ENCODE peak calls at places on chromosomes 11 and 22, in seven cellular contexts. One of them, this sample, is unnamed.

GRCh38 chr11:110430267-110431211 is 791 bp downstream of the FDX1 start:
- DNase-seq in WERI-Rb-1: no peak
- DNase-seq in A549: no peak
- DNase-seq in omental fat pad: no peak
- DNase-seq in left lung: peak; percentile 45
- DNase-seq in nephron progenitor cell: no peak
- DNase-seq in mucosa of descending colon: peak; percentile 69
- DNase-seq in this sample: peak; percentile 20

GRCh38 chr22:25368271-25368670 is 148.8 kb downstream of the CRYBB2 start:
- DNase-seq in WERI-Rb-1: no peak
- DNase-seq in A549: peak; percentile 11
- DNase-seq in omental fat pad: no peak
- DNase-seq in left lung: no peak
- DNase-seq in nephron progenitor cell: no peak
- DNase-seq in mucosa of descending colon: peak; percentile 75
- DNase-seq in this sample: no peak

GRCh38 chr22:22235564-22235963 is 9.0 kb upstream of the VPREB1 start:
- DNase-seq in WERI-Rb-1: no peak
- DNase-seq in A549: peak; percentile 27
- DNase-seq in omental fat pad: no peak
- DNase-seq in left lung: no peak
- DNase-seq in nephron progenitor cell: peak; percentile 46
- DNase-seq in mucosa of descending colon: no peak
- DNase-seq in this sample: peak; percentile 75

GRCh38 chr11:90594658-90595057 is 371.8 kb upstream of the CHORDC1 start:
- DNase-seq in WERI-Rb-1: no peak
- DNase-seq in A549: peak; percentile 6
- DNase-seq in omental fat pad: no peak
- DNase-seq in left lung: no peak
- DNase-seq in nephron progenitor cell: no peak
- DNase-seq in mucosa of descending colon: no peak
- DNase-seq in this sample: no peak

GRCh38 chr11:119368121-119369034 is 13.1 kb downstream of the USP2 start:
- DNase-seq in WERI-Rb-1: peak; percentile 83
- DNase-seq in A549: peak; percentile 30
- DNase-seq in omental fat pad: no peak
- DNase-seq in left lung: peak; percentile 57
- DNase-seq in nephron progenitor cell: no peak
- DNase-seq in mucosa of descending colon: peak; percentile 92
- DNase-seq in this sample: no peak

GRCh38 chr11:40445391-40445790 is 1014.1 kb downstream of the LRRC4C start:
- DNase-seq in WERI-Rb-1: no peak
- DNase-seq in A549: peak; percentile 6
- DNase-seq in omental fat pad: no peak
- DNase-seq in left lung: no peak
- DNase-seq in nephron progenitor cell: no peak
- DNase-seq in mucosa of descending colon: no peak
- DNase-seq in this sample: no peak

GRCh38 chr22:44424867-44425351 is 73.1 kb downstream of the RTL6 start:
- DNase-seq in WERI-Rb-1: no peak
- DNase-seq in A549: no peak
- DNase-seq in omental fat pad: no peak
- DNase-seq in left lung: peak; percentile 25
- DNase-seq in nephron progenitor cell: no peak
- DNase-seq in mucosa of descending colon: no peak
- DNase-seq in this sample: no peak

GRCh38 chr11:59271811-59272327 is 59.1 kb upstream of the MPEG1 start:
- DNase-seq in WERI-Rb-1: no peak
- DNase-seq in A549: no peak
- DNase-seq in omental fat pad: no peak
- DNase-seq in left lung: no peak
- DNase-seq in nephron progenitor cell: no peak
- DNase-seq in mucosa of descending colon: no peak
- DNase-seq in this sample: no peak

GRCh38 chr22:28898233-28898629 is 14.9 kb downstream of the ZNRF3 start:
- DNase-seq in WERI-Rb-1: no peak
- DNase-seq in A549: no peak
- DNase-seq in omental fat pad: no peak
- DNase-seq in left lung: no peak
- DNase-seq in nephron progenitor cell: no peak
- DNase-seq in mucosa of descending colon: no peak
- DNase-seq in this sample: no peak

GRCh38 chr22:46547883-46548244 is 10.4 kb upstream of the CELSR1 start:
- DNase-seq in WERI-Rb-1: no peak
- DNase-seq in A549: no peak
- DNase-seq in omental fat pad: no peak
- DNase-seq in left lung: peak; percentile 88
- DNase-seq in nephron progenitor cell: no peak
- DNase-seq in mucosa of descending colon: no peak
- DNase-seq in this sample: no peak

GRCh38 chr11:83649468-83649915 is 363.3 kb upstream of the CCDC90B start:
- DNase-seq in WERI-Rb-1: no peak
- DNase-seq in A549: no peak
- DNase-seq in omental fat pad: no peak
- DNase-seq in left lung: no peak
- DNase-seq in nephron progenitor cell: no peak
- DNase-seq in mucosa of descending colon: no peak
- DNase-seq in this sample: no peak

GRCh38 chr11:66313321-66314185 is 3.3 kb downstream of the CD248 start:
- DNase-seq in WERI-Rb-1: peak; percentile 53
- DNase-seq in A549: no peak
- DNase-seq in omental fat pad: no peak
- DNase-seq in left lung: no peak
- DNase-seq in nephron progenitor cell: peak; percentile 79
- DNase-seq in mucosa of descending colon: no peak
- DNase-seq in this sample: no peak

GRCh38 chr11:8247312-8247711 is 16.4 kb downstream of the LMO1 start:
- DNase-seq in WERI-Rb-1: no peak
- DNase-seq in A549: no peak
- DNase-seq in omental fat pad: no peak
- DNase-seq in left lung: no peak
- DNase-seq in nephron progenitor cell: no peak
- DNase-seq in mucosa of descending colon: no peak
- DNase-seq in this sample: no peak

GRCh38 chr11:9758676-9759518 is 95.0 kb downstream of the SWAP70 start:
- DNase-seq in WERI-Rb-1: peak; percentile 88
- DNase-seq in A549: peak; percentile 77
- DNase-seq in omental fat pad: no peak
- DNase-seq in left lung: peak; percentile 80
- DNase-seq in nephron progenitor cell: peak; percentile 64
- DNase-seq in mucosa of descending colon: peak; percentile 86
- DNase-seq in this sample: peak; percentile 71

GRCh38 chr11:107848345-107848744 is 10.2 kb downstream of the SLC35F2 start:
- DNase-seq in WERI-Rb-1: no peak
- DNase-seq in A549: no peak
- DNase-seq in omental fat pad: no peak
- DNase-seq in left lung: no peak
- DNase-seq in nephron progenitor cell: no peak
- DNase-seq in mucosa of descending colon: no peak
- DNase-seq in this sample: no peak

GRCh38 chr11:2934611-2935239 is 5.5 kb upstream of the PHLDA2 start:
- DNase-seq in WERI-Rb-1: no peak
- DNase-seq in A549: no peak
- DNase-seq in omental fat pad: no peak
- DNase-seq in left lung: no peak
- DNase-seq in nephron progenitor cell: no peak
- DNase-seq in mucosa of descending colon: peak; percentile 34
- DNase-seq in this sample: no peak

GRCh38 chr11:117852309-117852708 is 24.1 kb downstream of the FXYD6 start:
- DNase-seq in WERI-Rb-1: no peak
- DNase-seq in A549: no peak
- DNase-seq in omental fat pad: no peak
- DNase-seq in left lung: no peak
- DNase-seq in nephron progenitor cell: no peak
- DNase-seq in mucosa of descending colon: no peak
- DNase-seq in this sample: no peak

GRCh38 chr11:73001615-73002014 is 140.5 kb downstream of the FCHSD2 start:
- DNase-seq in WERI-Rb-1: no peak
- DNase-seq in A549: peak; percentile 58
- DNase-seq in omental fat pad: no peak
- DNase-seq in left lung: no peak
- DNase-seq in nephron progenitor cell: no peak
- DNase-seq in mucosa of descending colon: no peak
- DNase-seq in this sample: no peak

GRCh38 chr22:40383905-40384304 is 13.5 kb downstream of the SGSM3 start:
- DNase-seq in WERI-Rb-1: no peak
- DNase-seq in A549: no peak
- DNase-seq in omental fat pad: no peak
- DNase-seq in left lung: no peak
- DNase-seq in nephron progenitor cell: no peak
- DNase-seq in mucosa of descending colon: no peak
- DNase-seq in this sample: no peak

GRCh38 chr11:70331901-70332300 is 61.4 kb downstream of the PPFIA1 start:
- DNase-seq in WERI-Rb-1: no peak
- DNase-seq in A549: no peak
- DNase-seq in omental fat pad: no peak
- DNase-seq in left lung: no peak
- DNase-seq in nephron progenitor cell: no peak
- DNase-seq in mucosa of descending colon: no peak
- DNase-seq in this sample: no peak

GRCh38 chr22:25909988-25910387 is 168.0 kb downstream of the MYO18B start:
- DNase-seq in WERI-Rb-1: no peak
- DNase-seq in A549: no peak
- DNase-seq in omental fat pad: no peak
- DNase-seq in left lung: no peak
- DNase-seq in nephron progenitor cell: no peak
- DNase-seq in mucosa of descending colon: no peak
- DNase-seq in this sample: no peak

GRCh38 chr11:13169709-13170108 is 107.9 kb upstream of the BMAL1 start:
- DNase-seq in WERI-Rb-1: no peak
- DNase-seq in A549: peak; percentile 58
- DNase-seq in omental fat pad: no peak
- DNase-seq in left lung: no peak
- DNase-seq in nephron progenitor cell: no peak
- DNase-seq in mucosa of descending colon: no peak
- DNase-seq in this sample: no peak

GRCh38 chr11:65436412-65437032 is 13.9 kb downstream of the NEAT1 start:
- DNase-seq in WERI-Rb-1: no peak
- DNase-seq in A549: no peak
- DNase-seq in omental fat pad: peak; percentile 20
- DNase-seq in left lung: peak; percentile 33
- DNase-seq in nephron progenitor cell: no peak
- DNase-seq in mucosa of descending colon: no peak
- DNase-seq in this sample: no peak

GRCh38 chr22:25404923-25405853 is 159.3 kb upstream of the GRK3 start:
- DNase-seq in WERI-Rb-1: peak; percentile 80
- DNase-seq in A549: peak; percentile 42
- DNase-seq in omental fat pad: no peak
- DNase-seq in left lung: peak; percentile 86
- DNase-seq in nephron progenitor cell: peak; percentile 79
- DNase-seq in mucosa of descending colon: peak; percentile 87
- DNase-seq in this sample: peak; percentile 92

GRCh38 chr22:45744442-45744841 is 72.8 kb downstream of the ATXN10 start:
- DNase-seq in WERI-Rb-1: no peak
- DNase-seq in A549: no peak
- DNase-seq in omental fat pad: no peak
- DNase-seq in left lung: no peak
- DNase-seq in nephron progenitor cell: no peak
- DNase-seq in mucosa of descending colon: no peak
- DNase-seq in this sample: no peak

DNA sequence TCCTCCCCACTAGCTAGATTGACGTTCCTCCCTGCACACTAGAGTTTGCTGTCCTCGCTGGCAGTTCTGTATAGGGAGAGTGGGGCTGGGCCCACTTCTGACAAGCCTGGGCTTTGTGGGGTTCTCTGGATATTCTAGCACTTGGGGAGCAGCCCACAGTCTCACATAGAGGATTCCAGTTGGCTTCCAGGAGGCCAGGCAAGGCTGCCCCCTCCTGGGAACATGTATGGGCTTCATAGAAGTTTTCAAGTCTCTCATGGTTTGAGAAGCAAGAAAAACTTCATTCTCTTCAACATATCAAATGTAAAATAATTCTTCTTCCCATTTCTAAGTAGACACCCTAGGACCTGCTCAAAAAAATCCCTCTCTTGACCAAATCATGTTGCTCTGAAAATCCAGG is 87.5 kb downstream of the NAV2 start:
- DNase-seq in WERI-Rb-1: no peak
- DNase-seq in A549: no peak
- DNase-seq in omental fat pad: no peak
- DNase-seq in left lung: no peak
- DNase-seq in nephron progenitor cell: no peak
- DNase-seq in mucosa of descending colon: no peak
- DNase-seq in this sample: no peak
- TF ChIP-seq CTCF in WERI-Rb-1: peak; percentile 31
- TF ChIP-seq CTCF in A549: peak; percentile 11
- TF ChIP-seq CTCF in omental fat pad: no peak
- TF ChIP-seq CTCF in left lung: no peak
- TF ChIP-seq CTCF in nephron progenitor cell: no peak
- TF ChIP-seq CTCF in mucosa of descending colon: no peak
- TF ChIP-seq CTCF in this sample: no peak

GRCh38 chr22:39284142-39284980 is 35.1 kb downstream of the RPL3 start:
- DNase-seq in WERI-Rb-1: no peak
- DNase-seq in A549: no peak
- DNase-seq in omental fat pad: no peak
- DNase-seq in left lung: no peak
- DNase-seq in nephron progenitor cell: no peak
- DNase-seq in mucosa of descending colon: no peak
- DNase-seq in this sample: no peak

GRCh38 chr22:39281126-39281525 is 36.3 kb upstream of the PDGFB start:
- DNase-seq in WERI-Rb-1: no peak
- DNase-seq in A549: no peak
- DNase-seq in omental fat pad: no peak
- DNase-seq in left lung: no peak
- DNase-seq in nephron progenitor cell: no peak
- DNase-seq in mucosa of descending colon: no peak
- DNase-seq in this sample: no peak

GRCh38 chr22:39284983-39285382 is 34.4 kb downstream of the RPL3 start:
- DNase-seq in WERI-Rb-1: no peak
- DNase-seq in A549: no peak
- DNase-seq in omental fat pad: no peak
- DNase-seq in left lung: no peak
- DNase-seq in nephron progenitor cell: no peak
- DNase-seq in mucosa of descending colon: no peak
- DNase-seq in this sample: no peak

GRCh38 chr22:39283312-39284141 is 35.9 kb downstream of the RPL3 start:
- DNase-seq in WERI-Rb-1: no peak
- DNase-seq in A549: no peak
- DNase-seq in omental fat pad: no peak
- DNase-seq in left lung: peak; percentile 71
- DNase-seq in nephron progenitor cell: no peak
- DNase-seq in mucosa of descending colon: peak; percentile 69
- DNase-seq in this sample: no peak

GRCh38 chr22:39282642-39283311 is 36.6 kb downstream of the RPL3 start:
- DNase-seq in WERI-Rb-1: no peak
- DNase-seq in A549: no peak
- DNase-seq in omental fat pad: no peak
- DNase-seq in left lung: peak; percentile 47
- DNase-seq in nephron progenitor cell: no peak
- DNase-seq in mucosa of descending colon: no peak
- DNase-seq in this sample: no peak
- TF ChIP-seq CTCF in WERI-Rb-1: no peak
- TF ChIP-seq CTCF in A549: no peak
- TF ChIP-seq CTCF in omental fat pad: no peak
- TF ChIP-seq CTCF in left lung: no peak
- TF ChIP-seq CTCF in nephron progenitor cell: no peak
- TF ChIP-seq CTCF in mucosa of descending colon: no peak
- TF ChIP-seq CTCF in this sample: no peak

GRCh38 chr11:1810761-1811160 is 24.0 kb upstream of the SYT8 start:
- DNase-seq in WERI-Rb-1: no peak
- DNase-seq in A549: no peak
- DNase-seq in omental fat pad: no peak
- DNase-seq in left lung: no peak
- DNase-seq in nephron progenitor cell: no peak
- DNase-seq in mucosa of descending colon: no peak
- DNase-seq in this sample: no peak
- TF ChIP-seq CTCF in WERI-Rb-1: no peak
- TF ChIP-seq CTCF in A549: no peak
- TF ChIP-seq CTCF in omental fat pad: no peak
- TF ChIP-seq CTCF in left lung: no peak
- TF ChIP-seq CTCF in nephron progenitor cell: no peak
- TF ChIP-seq CTCF in mucosa of descending colon: no peak
- TF ChIP-seq CTCF in this sample: no peak

GRCh38 chr11:17405232-17406005 is 17.0 kb upstream of the KCNJ11 start:
- DNase-seq in WERI-Rb-1: no peak
- DNase-seq in A549: peak; percentile 64
- DNase-seq in omental fat pad: no peak
- DNase-seq in left lung: peak; percentile 75
- DNase-seq in nephron progenitor cell: peak; percentile 37
- DNase-seq in mucosa of descending colon: peak; percentile 78
- DNase-seq in this sample: no peak
- TF ChIP-seq CTCF in WERI-Rb-1: no peak
- TF ChIP-seq CTCF in A549: peak; percentile 26
- TF ChIP-seq CTCF in omental fat pad: no peak
- TF ChIP-seq CTCF in left lung: no peak
- TF ChIP-seq CTCF in nephron progenitor cell: peak; percentile 20
- TF ChIP-seq CTCF in mucosa of descending colon: no peak
- TF ChIP-seq CTCF in this sample: no peak